ENCODE peak calls at places on chromosomes 4 and X, in six cellular contexts. E, O, X, L, S and J are unnamed samples.

GRCh38 chrX:46575991-46576392 is 2.4 kb downstream of the CHST7 start:
- DNase-seq in E (peak), O (no peak), L (no peak), X (peak), S (peak), J (no peak)

GRCh38 chr4:612052-612748 is 13.2 kb upstream of the PDE6B start:
- DNase-seq in O (no peak), L (no peak), X (no peak), E (no peak), S (no peak), J (no peak)

GRCh38 chr4:64000241-64000640 is 409.0 kb downstream of the TECRL start:
- DNase-seq in O (no peak), E (no peak), L (no peak), S (no peak), X (no peak), J (no peak)

GRCh38 chr4:61520688-61521160 is 320.6 kb downstream of the ADGRL3 start:
- DNase-seq in L (no peak), S (no peak), X (peak), E (no peak), O (no peak), J (no peak)

GRCh38 chr4:140621161-140621560 is 52.4 kb upstream of the UCP1 start:
- DNase-seq in L (no peak), S (no peak), X (no peak), O (no peak), E (no peak), J (no peak)

GRCh38 chr4:95095352-95095974 is 337.7 kb downstream of the BMPR1B start:
- DNase-seq in L (no peak), S (peak), E (no peak), O (no peak), X (peak), J (no peak)

GRCh38 chr4:6753103-6753560 is 29.4 kb upstream of the KIAA0232 start:
- DNase-seq in L (no peak), E (no peak), S (no peak), X (no peak), O (no peak), J (no peak)

GRCh38 chr4:184979461-184980124 is 38.7 kb upstream of the HELT start:
- DNase-seq in E (no peak), X (no peak), L (no peak), S (no peak), O (no peak), J (no peak)

GRCh38 chrX:120560405-120560841 is 339 bp downstream of the CUL4B start:
- DNase-seq in L (no peak), X (no peak), O (no peak), S (peak), E (peak), J (peak)

GRCh38 chrX:109974906-109975655 is 27.8 kb upstream of the TMEM164 start:
- DNase-seq in L (no peak), X (peak), O (no peak), E (no peak), S (peak), J (no peak)

GRCh38 chrX:25721564-25721963 is 416.6 kb upstream of the MAGEB18 start:
- DNase-seq in E (no peak), X (peak), O (no peak), S (no peak), L (no peak), J (no peak)

GRCh38 chr4:34791224-34791623 is 1453.1 kb downstream of the ARAP2 start:
- DNase-seq in L (no peak), E (no peak), O (no peak), X (no peak), S (no peak), J (no peak)

GRCh38 chr4:86178216-86178615 is 181.6 kb downstream of the MAPK10 start:
- DNase-seq in X (peak), L (no peak), S (no peak), E (no peak), O (no peak), J (no peak)

GRCh38 chr4:3747582-3747906 is 18.6 kb upstream of the ADRA2C start:
- DNase-seq in O (no peak), L (no peak), S (peak), X (peak), E (no peak), J (no peak)

GRCh38 chr4:97605927-97606326 is 537.3 kb downstream of the STPG2 start:
- DNase-seq in O (no peak), X (no peak), S (no peak), E (no peak), L (no peak), J (no peak)

GRCh38 chr4:114659386-114660008 is 60.9 kb downstream of the UGT8 start:
- DNase-seq in S (peak), X (peak), O (peak), L (no peak), E (no peak), J (no peak)

GRCh38 chr4:168715889-168716288 is 219.0 kb downstream of the PALLD start:
- DNase-seq in O (no peak), E (no peak), X (no peak), L (no peak), S (no peak), J (no peak)

GRCh38 chrX:110003167-110004156 is 548 bp downstream of the TMEM164 start:
- DNase-seq in X (no peak), L (no peak), O (peak), S (peak), E (peak), J (peak)

GRCh38 chrX:123626962-123627361 is 105.9 kb downstream of the THOC2 start:
- DNase-seq in L (no peak), O (no peak), X (peak), E (no peak), S (peak), J (no peak)

GRCh38 chr4:75844151-75844662 is 58.0 kb downstream of the PPEF2 start:
- DNase-seq in E (no peak), O (no peak), S (peak), X (peak), L (no peak), J (no peak)

GRCh38 chrX:154541896-154542722 is 4.5 kb downstream of the G6PD start:
- DNase-seq in O (no peak), E (peak), X (peak), L (no peak), S (peak), J (no peak)

GRCh38 chr4:107757860-107758476 is 37.9 kb upstream of the PAPSS1 start:
- DNase-seq in X (peak), O (no peak), L (no peak), S (peak), E (no peak), J (no peak)

GRCh38 chr4:89868999-89869589 is 25.6 kb upstream of the MMRN1 start:
- DNase-seq in L (no peak), X (peak), S (no peak), E (no peak), O (no peak), J (no peak)

GRCh38 chr4:139857021-139857420 is 191.4 kb downstream of the MGST2 start:
- DNase-seq in E (no peak), L (no peak), X (peak), O (no peak), S (no peak), J (no peak)